ENCODE peak calls at places on chromosomes 1 and 21, in four cellular contexts. N is right cardiac atrium, M is fibroblast of villous mesenchyme, P is neuronal stem cell. K is an unnamed sample.

GRCh38 chr1:32666866-32667566 is 16.0 kb downstream of the RBBP4 start:
- DNase-seq in N (no peak), M (no peak), P (no peak), K (no peak)

GRCh38 chr1:10528066-10529014 is 53.6 kb downstream of the PEX14 start:
- DNase-seq in N (peak; percentile 56), M (peak; percentile 85), P (no peak), K (no peak)

GRCh38 chr1:32989160-32989894 is 24.7 kb upstream of the RNF19B start:
- DNase-seq in N (peak; percentile 83), M (peak; percentile 98), P (no peak), K (peak; percentile 65)

GRCh38 chr1:63004868-63005267 is 220.9 kb downstream of the ATG4C start:
- DNase-seq in N (no peak), M (peak; percentile 1), P (no peak), K (no peak)

GRCh38 chr1:119080586-119080985 is 59.9 kb downstream of the WARS2 start:
- DNase-seq in N (no peak), M (peak; percentile 89), P (no peak), K (no peak)

GRCh38 chr21:34878501-34878900 is 170.6 kb downstream of the RUNX1 start:
- DNase-seq in N (no peak), M (no peak), P (no peak), K (no peak)

GRCh38 chr1:22851517-22851916 is 121.1 kb downstream of the LACTBL1 start:
- DNase-seq in N (no peak), M (no peak), P (no peak), K (no peak)

GRCh38 chr1:210344706-210345105 is 16.0 kb downstream of the HHAT start:
- DNase-seq in N (no peak), M (no peak), P (no peak), K (no peak)

GRCh38 chr1:73887412-73887811 is 310.6 kb downstream of the LRRIQ3 start:
- DNase-seq in N (no peak), M (no peak), P (no peak), K (no peak)

GRCh38 chr1:3543076-3544049 is 67.9 kb downstream of the MEGF6 start:
- DNase-seq in N (peak; percentile 76), M (peak; percentile 23), P (no peak), K (no peak)

GRCh38 chr1:110312188-110313121 is 26.7 kb upstream of the RBM15 start:
- DNase-seq in N (peak; percentile 83), M (peak; percentile 78), P (peak; percentile 71), K (peak; percentile 77)

GRCh38 chr1:226654046-226654445 is 85.0 kb downstream of the ITPKB start:
- DNase-seq in N (peak; percentile 10), M (peak; percentile 39), P (peak; percentile 82), K (peak; percentile 37)

GRCh38 chr1:202860744-202861419 is 28.1 kb downstream of the RABIF start:
- DNase-seq in N (peak; percentile 36), M (peak; percentile 25), P (peak; percentile 73), K (no peak)
- H3K4me3 ChIP-seq in N (peak overlapping the region; percentile 79), M (peak overlapping the region; percentile 73), P (peak overlapping the region; percentile 72), K (peak overlapping the region; percentile 48)

GRCh38 chr1:1895456-1896333 is 4.8 kb upstream of the GNB1 start:
- DNase-seq in N (no peak), M (no peak), P (no peak), K (no peak)
- H3K4me3 ChIP-seq in N (no peak overlapping the region), M (no peak overlapping the region), P (no peak overlapping the region), K (no peak overlapping the region)

GRCh38 chr1:42847721-42848470 is 1.5 kb downstream of the ZNF691 start:
- DNase-seq in N (no peak), M (no peak), P (no peak), K (peak; percentile 49)
- H3K4me3 ChIP-seq in N (no peak overlapping the region), M (peak overlapping the region; percentile 90), P (peak overlapping the region; percentile 85), K (peak overlapping the region; percentile 92)

GRCh38 chr21:16071082-16071481 is 341.3 kb downstream of the USP25 start:
- DNase-seq in N (no peak), M (peak; percentile 14), P (no peak), K (no peak)

GRCh38 chr21:16072176-16072575 is 342.4 kb downstream of the USP25 start:
- DNase-seq in N (no peak), M (no peak), P (no peak), K (no peak)

GRCh38 chr21:16072692-16073091 is 342.9 kb downstream of the USP25 start:
- DNase-seq in N (no peak), M (peak; percentile 47), P (no peak), K (no peak)

GRCh38 chr21:16070207-16070651 is 340.4 kb downstream of the USP25 start:
- DNase-seq in N (no peak), M (no peak), P (no peak), K (no peak)

DNA sequence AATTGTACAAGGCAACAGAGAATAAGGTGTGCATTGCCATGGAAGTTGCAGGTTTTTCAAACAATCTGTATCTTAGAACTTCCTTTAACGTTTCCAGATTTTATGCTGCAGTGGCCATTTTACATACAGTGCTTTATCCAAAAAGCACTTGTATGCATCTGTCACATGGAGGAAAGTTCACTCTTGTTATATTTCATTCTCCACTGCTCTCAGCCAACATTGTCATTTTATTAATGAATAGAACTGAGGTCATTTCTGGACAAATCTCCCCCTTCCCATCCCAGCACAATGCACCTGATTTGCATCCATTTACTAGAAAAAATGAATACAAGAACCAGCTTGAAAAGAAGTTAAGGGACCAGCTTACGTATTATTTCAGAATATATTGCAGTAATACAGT is 342.0 kb downstream of the USP25 start:
- DNase-seq in N (no peak), M (no peak), P (no peak), K (no peak)
- H3K4me3 ChIP-seq in N (no peak overlapping the region), M (no peak overlapping the region), P (no peak overlapping the region), K (no peak overlapping the region)

DNA sequence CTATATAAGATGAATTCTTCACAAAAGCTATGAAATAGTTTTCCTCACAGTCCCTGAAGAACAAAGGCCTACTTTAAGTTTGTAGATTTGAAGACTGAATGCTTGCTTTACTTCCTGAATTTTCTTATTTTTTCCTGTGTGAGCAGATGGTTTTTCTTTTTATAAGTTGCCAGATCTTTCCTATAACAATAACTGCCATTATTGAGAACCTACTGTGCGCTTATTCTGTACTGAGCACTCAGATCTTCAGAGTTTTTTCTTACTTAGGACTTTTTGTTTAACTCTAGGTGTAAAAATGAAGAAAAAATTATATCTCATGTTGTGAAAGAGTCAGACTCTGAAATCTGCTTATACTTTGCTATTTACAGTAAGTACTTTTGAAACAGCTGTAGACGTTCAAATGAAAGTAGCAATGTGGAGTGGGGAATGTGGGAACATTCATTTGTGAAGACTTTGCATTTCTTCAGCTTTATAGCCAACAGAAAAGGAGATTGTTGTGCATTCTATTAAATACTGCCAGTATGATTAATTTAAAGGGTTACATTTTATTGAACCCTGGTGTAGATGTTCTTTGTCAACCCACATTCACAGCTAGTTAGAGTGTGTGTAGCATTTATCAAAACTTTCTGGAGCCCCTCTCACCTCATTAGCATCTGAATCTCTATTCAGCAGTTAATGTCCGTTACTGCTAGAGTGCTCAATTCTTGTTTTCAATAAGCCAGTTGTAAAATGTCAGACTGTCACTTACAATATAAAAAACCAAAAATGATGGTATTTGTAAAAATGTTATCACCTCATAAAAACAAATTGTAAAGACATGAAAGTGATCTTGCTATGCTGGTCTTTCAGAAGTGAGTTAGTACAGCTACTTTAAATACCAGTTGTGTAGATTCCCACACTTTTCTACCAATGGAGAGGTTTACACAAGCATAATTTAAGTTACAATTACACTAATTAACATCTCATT is 29.0 kb downstream of the NFIA start:
- DNase-seq in N (no peak), M (peak; percentile 78), P (no peak), K (no peak)
- H3K4me3 ChIP-seq in N (no peak overlapping the region), M (no peak overlapping the region), P (no peak overlapping the region), K (no peak overlapping the region)

K was measured in GM12865.